ENCODE peak calls at places on chromosome 15, in six cellular contexts. One of them, this sample, is unnamed.

GRCh38 chr15:97791824-97792792 is 168.4 kb upstream of the ARRDC4 start:
- DNase-seq in psoas muscle: no peak
- DNase-seq in HAP-1: no peak
- DNase-seq in CD4-positive, alpha-beta memory T cell: no peak
- DNase-seq in CD8-positive, alpha-beta memory T cell: no peak
- DNase-seq in right lobe of liver: no peak
- DNase-seq in this sample: no peak

GRCh38 chr15:80194186-80194585 is 41.4 kb downstream of the FAH start:
- DNase-seq in HAP-1: no peak
- DNase-seq in psoas muscle: no peak
- DNase-seq in right lobe of liver: no peak
- DNase-seq in CD8-positive, alpha-beta memory T cell: no peak
- DNase-seq in CD4-positive, alpha-beta memory T cell: no peak
- DNase-seq in this sample: no peak

GRCh38 chr15:100115711-100116090 is 226.1 kb downstream of the ADAMTS17 start:
- DNase-seq in right lobe of liver: no peak
- DNase-seq in HAP-1: no peak
- DNase-seq in psoas muscle: peak; percentile 45
- DNase-seq in CD8-positive, alpha-beta memory T cell: no peak
- DNase-seq in CD4-positive, alpha-beta memory T cell: no peak
- DNase-seq in this sample: no peak

GRCh38 chr15:62896969-62897486 is 145.5 kb upstream of the TPM1 start:
- DNase-seq in psoas muscle: peak; percentile 91
- DNase-seq in CD8-positive, alpha-beta memory T cell: no peak
- DNase-seq in HAP-1: no peak
- DNase-seq in CD4-positive, alpha-beta memory T cell: no peak
- DNase-seq in right lobe of liver: peak; percentile 64
- DNase-seq in this sample: no peak

GRCh38 chr15:52006702-52007340 is 12.2 kb upstream of the MAPK6 start:
- DNase-seq in CD8-positive, alpha-beta memory T cell: no peak
- DNase-seq in right lobe of liver: no peak
- DNase-seq in psoas muscle: no peak
- DNase-seq in CD4-positive, alpha-beta memory T cell: no peak
- DNase-seq in HAP-1: no peak
- DNase-seq in this sample: no peak

GRCh38 chr15:81296673-81297072 is 27.3 kb downstream of the STARD5 start:
- DNase-seq in HAP-1: no peak
- DNase-seq in CD4-positive, alpha-beta memory T cell: peak; percentile 79
- DNase-seq in CD8-positive, alpha-beta memory T cell: peak; percentile 83
- DNase-seq in right lobe of liver: peak; percentile 69
- DNase-seq in psoas muscle: no peak
- DNase-seq in this sample: no peak

GRCh38 chr15:76987896-76988860 is 6.7 kb upstream of the PSTPIP1 start:
- DNase-seq in right lobe of liver: no peak
- DNase-seq in psoas muscle: peak; percentile 76
- DNase-seq in CD4-positive, alpha-beta memory T cell: peak; percentile 10
- DNase-seq in CD8-positive, alpha-beta memory T cell: no peak
- DNase-seq in HAP-1: no peak
- DNase-seq in this sample: no peak

GRCh38 chr15:41102854-41103253 is 13.2 kb downstream of the INO80 start:
- DNase-seq in HAP-1: no peak
- DNase-seq in CD4-positive, alpha-beta memory T cell: no peak
- DNase-seq in psoas muscle: no peak
- DNase-seq in right lobe of liver: no peak
- DNase-seq in CD8-positive, alpha-beta memory T cell: no peak
- DNase-seq in this sample: no peak

GRCh38 chr15:62495670-62496328 is 330.7 kb upstream of the C2CD4B start:
- DNase-seq in CD4-positive, alpha-beta memory T cell: no peak
- DNase-seq in CD8-positive, alpha-beta memory T cell: no peak
- DNase-seq in right lobe of liver: no peak
- DNase-seq in HAP-1: no peak
- DNase-seq in psoas muscle: peak; percentile 44
- DNase-seq in this sample: no peak

GRCh38 chr15:45338417-45338816 is 39.9 kb downstream of the GATM start:
- DNase-seq in HAP-1: no peak
- DNase-seq in CD4-positive, alpha-beta memory T cell: peak; percentile 11
- DNase-seq in right lobe of liver: no peak
- DNase-seq in CD8-positive, alpha-beta memory T cell: peak; percentile 12
- DNase-seq in psoas muscle: no peak
- DNase-seq in this sample: no peak

GRCh38 chr15:91075761-91076160 is 24.3 kb upstream of the SV2B start:
- DNase-seq in CD8-positive, alpha-beta memory T cell: no peak
- DNase-seq in right lobe of liver: no peak
- DNase-seq in CD4-positive, alpha-beta memory T cell: no peak
- DNase-seq in psoas muscle: no peak
- DNase-seq in HAP-1: no peak
- DNase-seq in this sample: no peak

GRCh38 chr15:100234158-100235029 is 107.4 kb downstream of the ADAMTS17 start:
- DNase-seq in CD4-positive, alpha-beta memory T cell: no peak
- DNase-seq in CD8-positive, alpha-beta memory T cell: no peak
- DNase-seq in HAP-1: no peak
- DNase-seq in right lobe of liver: no peak
- DNase-seq in psoas muscle: peak; percentile 51
- DNase-seq in this sample: no peak

GRCh38 chr15:64483749-64484148 is 23.4 kb downstream of the ZNF609 start:
- DNase-seq in CD8-positive, alpha-beta memory T cell: no peak
- DNase-seq in right lobe of liver: no peak
- DNase-seq in CD4-positive, alpha-beta memory T cell: no peak
- DNase-seq in HAP-1: no peak
- DNase-seq in psoas muscle: no peak
- DNase-seq in this sample: no peak

DNA sequence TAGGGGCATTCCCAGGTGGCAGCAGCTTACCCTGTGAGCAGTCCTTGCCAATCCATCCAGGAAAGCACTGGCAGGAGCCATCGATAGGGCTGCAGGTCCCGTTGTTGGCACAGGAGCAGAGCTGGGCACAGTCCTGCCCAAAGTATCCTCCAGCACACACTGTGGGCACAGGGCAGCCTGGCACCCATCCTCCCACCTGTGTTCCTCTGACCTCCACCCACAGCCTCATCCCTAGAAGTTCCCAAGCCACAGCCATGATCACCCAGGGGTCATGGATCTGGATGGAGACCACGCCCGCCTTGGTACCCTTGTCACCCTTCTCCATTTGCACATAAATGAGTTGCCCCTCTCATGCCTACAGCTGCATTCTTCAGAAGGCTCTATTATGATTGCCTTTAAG is 48.6 kb downstream of the RAB11A start:
- DNase-seq in CD4-positive, alpha-beta memory T cell: no peak
- DNase-seq in psoas muscle: no peak
- DNase-seq in right lobe of liver: no peak
- DNase-seq in HAP-1: no peak
- DNase-seq in CD8-positive, alpha-beta memory T cell: no peak
- DNase-seq in this sample: no peak
- H3K4me1 ChIP-seq in CD4-positive, alpha-beta memory T cell: peaks cover 7% of the 10 kb centered on the region
- H3K4me1 ChIP-seq in psoas muscle: no peaks in the 10 kb centered on the region
- H3K4me1 ChIP-seq in right lobe of liver: no peaks in the 10 kb centered on the region
- H3K4me1 ChIP-seq in HAP-1: no peaks in the 10 kb centered on the region
- H3K4me1 ChIP-seq in CD8-positive, alpha-beta memory T cell: no peaks in the 10 kb centered on the region
- H3K4me1 ChIP-seq in this sample: peaks cover 2% of the 10 kb centered on the region

GRCh38 chr15:88255496-88256171 is 905 bp downstream of the NTRK3 start:
- DNase-seq in psoas muscle: peak; percentile 51
- DNase-seq in CD4-positive, alpha-beta memory T cell: no peak
- DNase-seq in right lobe of liver: no peak
- DNase-seq in HAP-1: no peak
- DNase-seq in CD8-positive, alpha-beta memory T cell: no peak
- DNase-seq in this sample: no peak
- H3K4me3 ChIP-seq in psoas muscle: peak overlapping the region; percentile 63
- H3K4me3 ChIP-seq in CD4-positive, alpha-beta memory T cell: no peak overlapping the region
- H3K4me3 ChIP-seq in right lobe of liver: no peak overlapping the region
- H3K4me3 ChIP-seq in HAP-1: no peak overlapping the region
- H3K4me3 ChIP-seq in CD8-positive, alpha-beta memory T cell: no peak overlapping the region
- H3K4me3 ChIP-seq in this sample: peak overlapping the region; percentile 49

DNA sequence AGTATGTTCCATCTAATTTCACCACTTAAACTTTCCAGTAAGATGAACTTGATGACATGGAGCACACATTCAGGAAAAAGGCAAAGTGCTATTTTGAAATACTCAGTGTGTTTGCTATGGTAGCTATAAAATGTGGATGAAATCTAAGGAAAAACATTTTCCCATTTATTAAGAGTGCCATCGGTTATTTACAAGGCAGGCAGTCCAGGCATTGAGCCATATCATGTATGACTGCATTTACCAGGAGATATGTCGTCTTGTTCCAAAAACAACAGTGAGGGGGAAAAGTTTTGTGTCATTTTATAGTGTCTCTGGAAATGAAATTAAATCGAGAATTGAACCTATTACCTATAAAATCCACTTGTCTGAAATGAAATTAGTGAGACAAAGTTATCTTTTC is 13.7 kb downstream of the ANXA2 start:
- DNase-seq in CD8-positive, alpha-beta memory T cell: no peak
- DNase-seq in right lobe of liver: no peak
- DNase-seq in CD4-positive, alpha-beta memory T cell: no peak
- DNase-seq in psoas muscle: no peak
- DNase-seq in HAP-1: no peak
- DNase-seq in this sample: no peak
- H3K4me1 ChIP-seq in CD8-positive, alpha-beta memory T cell: peaks cover 4% of the 10 kb centered on the region
- H3K4me1 ChIP-seq in right lobe of liver: peaks cover 3% of the 10 kb centered on the region
- H3K4me1 ChIP-seq in CD4-positive, alpha-beta memory T cell: peaks cover 14% of the 10 kb centered on the region
- H3K4me1 ChIP-seq in psoas muscle: peaks cover 32% of the 10 kb centered on the region
- H3K4me1 ChIP-seq in HAP-1: peaks cover 15% of the 10 kb centered on the region
- H3K4me1 ChIP-seq in this sample: no peaks in the 10 kb centered on the region

DNA sequence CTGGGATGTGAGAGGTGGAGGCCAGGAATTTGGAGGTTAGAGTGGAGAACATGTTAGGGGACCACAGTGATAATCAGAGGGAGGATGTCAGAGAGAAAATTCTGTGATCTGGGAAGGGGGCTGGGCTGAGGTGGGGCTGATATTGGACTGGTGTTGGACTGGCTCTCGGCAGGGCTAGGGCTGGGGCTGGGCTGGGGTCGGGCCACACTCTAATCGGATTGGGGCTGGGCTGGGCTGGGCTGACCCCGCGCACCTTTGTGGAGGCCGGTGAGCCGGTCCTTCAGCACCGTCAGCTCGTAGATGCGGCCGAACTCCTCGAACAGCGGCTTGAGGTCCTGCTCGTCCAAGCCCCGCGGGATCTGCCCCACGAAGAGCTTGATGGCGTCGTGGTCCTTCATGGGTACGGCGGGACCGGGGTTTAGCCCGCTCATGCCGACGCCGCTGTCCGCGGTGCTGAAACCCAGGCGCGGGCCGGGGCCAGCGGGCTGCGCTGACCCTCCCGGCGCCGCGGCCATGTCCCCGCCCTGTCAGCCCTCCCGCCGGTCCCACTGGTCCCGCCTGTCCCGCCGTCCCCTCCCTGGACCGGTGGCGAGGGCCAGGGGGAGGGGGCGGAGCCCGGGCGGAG is 485 bp downstream of the CELF6 start:
- DNase-seq in right lobe of liver: peak; percentile 58
- DNase-seq in CD8-positive, alpha-beta memory T cell: peak; percentile 42
- DNase-seq in HAP-1: peak; percentile 78
- DNase-seq in CD4-positive, alpha-beta memory T cell: peak; percentile 40
- DNase-seq in psoas muscle: peak; percentile 77
- DNase-seq in this sample: peak; percentile 48
- H3K4me3 ChIP-seq in right lobe of liver: peak overlapping the region; percentile 31
- H3K4me3 ChIP-seq in CD8-positive, alpha-beta memory T cell: no peak overlapping the region
- H3K4me3 ChIP-seq in HAP-1: peak overlapping the region; percentile 34
- H3K4me3 ChIP-seq in CD4-positive, alpha-beta memory T cell: no peak overlapping the region
- H3K4me3 ChIP-seq in psoas muscle: peak overlapping the region; percentile 70
- H3K4me3 ChIP-seq in this sample: peak overlapping the region; percentile 16

GRCh38 chr15:40081691-40082194 is 26.9 kb downstream of the BMF start:
- DNase-seq in psoas muscle: peak; percentile 43
- DNase-seq in right lobe of liver: peak; percentile 69
- DNase-seq in HAP-1: peak; percentile 81
- DNase-seq in CD4-positive, alpha-beta memory T cell: no peak
- DNase-seq in CD8-positive, alpha-beta memory T cell: no peak
- DNase-seq in this sample: no peak

GRCh38 chr15:40082195-40082868 is 26.3 kb downstream of the BMF start:
- DNase-seq in psoas muscle: no peak
- DNase-seq in CD8-positive, alpha-beta memory T cell: no peak
- DNase-seq in CD4-positive, alpha-beta memory T cell: no peak
- DNase-seq in HAP-1: no peak
- DNase-seq in right lobe of liver: peak; percentile 61
- DNase-seq in this sample: no peak

GRCh38 chr15:40084657-40085056 is 24.0 kb downstream of the BMF start:
- DNase-seq in CD4-positive, alpha-beta memory T cell: no peak
- DNase-seq in CD8-positive, alpha-beta memory T cell: no peak
- DNase-seq in psoas muscle: no peak
- DNase-seq in right lobe of liver: no peak
- DNase-seq in HAP-1: no peak
- DNase-seq in this sample: no peak

GRCh38 chr15:40085225-40085624 is 23.5 kb downstream of the BMF start:
- DNase-seq in right lobe of liver: no peak
- DNase-seq in CD8-positive, alpha-beta memory T cell: no peak
- DNase-seq in HAP-1: no peak
- DNase-seq in CD4-positive, alpha-beta memory T cell: no peak
- DNase-seq in psoas muscle: no peak
- DNase-seq in this sample: no peak

DNA sequence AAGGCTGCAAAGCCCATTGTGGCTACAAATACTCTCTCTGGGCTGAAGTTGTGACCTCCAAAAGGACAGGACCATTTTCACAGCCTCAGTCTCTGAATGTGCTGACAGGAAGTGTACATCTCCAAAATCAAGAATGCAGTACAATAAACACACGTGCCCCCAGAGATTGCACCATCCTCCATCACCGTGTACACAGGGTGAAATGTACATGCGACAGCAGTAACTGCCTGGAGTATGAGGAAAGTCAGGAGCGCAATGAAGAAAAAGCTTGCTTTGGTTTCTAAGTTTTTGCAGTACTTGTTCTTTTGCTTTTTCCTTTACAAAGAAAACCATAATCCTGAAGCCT is 24.9 kb downstream of the BMF start:
- DNase-seq in HAP-1: no peak
- DNase-seq in right lobe of liver: no peak
- DNase-seq in CD8-positive, alpha-beta memory T cell: no peak
- DNase-seq in CD4-positive, alpha-beta memory T cell: no peak
- DNase-seq in psoas muscle: no peak
- DNase-seq in this sample: no peak
- H3K4me1 ChIP-seq in HAP-1: peaks cover 49% of the 10 kb centered on the region
- H3K4me1 ChIP-seq in right lobe of liver: peaks cover 39% of the 10 kb centered on the region
- H3K4me1 ChIP-seq in CD8-positive, alpha-beta memory T cell: peaks cover 20% of the 10 kb centered on the region
- H3K4me1 ChIP-seq in CD4-positive, alpha-beta memory T cell: peaks cover 12% of the 10 kb centered on the region
- H3K4me1 ChIP-seq in psoas muscle: peaks cover 48% of the 10 kb centered on the region
- H3K4me1 ChIP-seq in this sample: peaks cover 13% of the 10 kb centered on the region

DNA sequence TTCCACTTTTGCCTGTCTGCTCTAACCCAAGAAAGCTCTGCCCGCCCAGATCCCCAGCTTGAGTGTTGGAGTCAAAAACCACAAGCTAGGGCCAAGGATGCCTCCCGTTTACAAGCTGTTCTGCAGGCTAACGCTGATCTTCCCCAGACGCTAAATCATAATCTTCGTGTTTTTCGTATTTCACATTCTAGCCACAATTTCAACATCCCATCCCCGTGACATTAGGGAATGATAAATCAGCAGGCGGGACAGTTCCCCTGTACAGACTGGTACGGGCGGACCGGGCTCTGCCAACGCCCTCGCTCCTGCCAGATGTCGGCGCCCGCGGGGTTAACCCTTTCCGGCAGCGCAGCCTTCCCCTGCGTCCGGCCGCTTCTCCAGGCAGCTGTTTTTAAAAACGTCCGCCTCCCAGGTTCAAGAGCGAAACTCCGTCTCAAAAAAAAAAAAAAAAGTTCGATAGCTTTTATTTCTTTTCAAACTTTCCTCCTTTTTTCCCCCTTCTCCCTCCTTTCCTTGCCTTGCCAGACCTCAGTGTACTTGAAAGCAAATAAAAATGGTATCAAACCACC is 81.0 kb upstream of the BNC1 start:
- DNase-seq in HAP-1: peak; percentile 25
- DNase-seq in CD8-positive, alpha-beta memory T cell: no peak
- DNase-seq in psoas muscle: peak; percentile 37
- DNase-seq in CD4-positive, alpha-beta memory T cell: no peak
- DNase-seq in right lobe of liver: no peak
- DNase-seq in this sample: no peak
- H3K4me3 ChIP-seq in HAP-1: peak overlapping the region; percentile 12
- H3K4me3 ChIP-seq in CD8-positive, alpha-beta memory T cell: no peak overlapping the region
- H3K4me3 ChIP-seq in psoas muscle: peak overlapping the region; percentile 51
- H3K4me3 ChIP-seq in CD4-positive, alpha-beta memory T cell: no peak overlapping the region
- H3K4me3 ChIP-seq in right lobe of liver: no peak overlapping the region
- H3K4me3 ChIP-seq in this sample: peak overlapping the region; percentile 29

This sample was measured in iPS DF 6.9.